ENCODE peak calls at places on chromosome 11, in four cellular contexts. One of them, this sample, is unnamed.

GRCh38 chr11:104623518-104623917 is 274.7 kb downstream of the CASP12 start:
- DNase-seq in trophoblast cell: no peak
- DNase-seq in IMR-90: peak; percentile 70
- DNase-seq in neuronal stem cell: no peak
- DNase-seq in this sample: peak; percentile 30

GRCh38 chr11:79536155-79536917 is 95.5 kb upstream of the TENM4 start:
- DNase-seq in trophoblast cell: no peak
- DNase-seq in IMR-90: no peak
- DNase-seq in neuronal stem cell: no peak
- DNase-seq in this sample: no peak

GRCh38 chr11:90202342-90202741 is 20.5 kb downstream of the CHORDC1 start:
- DNase-seq in trophoblast cell: no peak
- DNase-seq in IMR-90: no peak
- DNase-seq in neuronal stem cell: no peak
- DNase-seq in this sample: no peak

GRCh38 chr11:74306440-74307175 is 4.8 kb downstream of the P4HA3 start:
- DNase-seq in trophoblast cell: no peak
- DNase-seq in IMR-90: no peak
- DNase-seq in neuronal stem cell: no peak
- DNase-seq in this sample: no peak

GRCh38 chr11:9722893-9723292 is 59.0 kb downstream of the SWAP70 start:
- DNase-seq in trophoblast cell: no peak
- DNase-seq in IMR-90: no peak
- DNase-seq in neuronal stem cell: no peak
- DNase-seq in this sample: no peak

GRCh38 chr11:115939104-115939503 is 434.9 kb upstream of the CADM1 start:
- DNase-seq in trophoblast cell: no peak
- DNase-seq in IMR-90: peak; percentile 71
- DNase-seq in neuronal stem cell: no peak
- DNase-seq in this sample: no peak

GRCh38 chr11:69014084-69014935 is 1.3 kb upstream of the MRGPRF start:
- DNase-seq in trophoblast cell: no peak
- DNase-seq in IMR-90: peak; percentile 82
- DNase-seq in neuronal stem cell: no peak
- DNase-seq in this sample: no peak

GRCh38 chr11:62245271-62245753 is 3.3 kb downstream of the SCGB1D2 start:
- DNase-seq in trophoblast cell: peak; percentile 21
- DNase-seq in IMR-90: peak; percentile 28
- DNase-seq in neuronal stem cell: peak; percentile 41
- DNase-seq in this sample: peak; percentile 71

GRCh38 chr11:68841718-68842426 is at the start of gene CPT1A:
- DNase-seq in trophoblast cell: peak; percentile 67
- DNase-seq in IMR-90: peak; percentile 66
- DNase-seq in neuronal stem cell: no peak
- DNase-seq in this sample: no peak

GRCh38 chr11:3158821-3159220 is 6.3 kb downstream of the OSBPL5 start:
- DNase-seq in trophoblast cell: no peak
- DNase-seq in IMR-90: no peak
- DNase-seq in neuronal stem cell: no peak
- DNase-seq in this sample: no peak

GRCh38 chr11:118398797-118399564 is 2.4 kb upstream of the ATP5MG start:
- DNase-seq in trophoblast cell: no peak
- DNase-seq in IMR-90: peak; percentile 26
- DNase-seq in neuronal stem cell: no peak
- DNase-seq in this sample: no peak

GRCh38 chr11:6588018-6588417 is 15.4 kb downstream of the RRP8 start:
- DNase-seq in trophoblast cell: no peak
- DNase-seq in IMR-90: no peak
- DNase-seq in neuronal stem cell: no peak
- DNase-seq in this sample: no peak

GRCh38 chr11:102794382-102794781 is 3.6 kb downstream of the MMP1 start:
- DNase-seq in trophoblast cell: peak; percentile 19
- DNase-seq in IMR-90: peak; percentile 50
- DNase-seq in neuronal stem cell: no peak
- DNase-seq in this sample: peak; percentile 94

GRCh38 chr11:72814831-72815618 is 814 bp downstream of the ATG16L2 start:
- DNase-seq in trophoblast cell: peak; percentile 48
- DNase-seq in IMR-90: peak; percentile 54
- DNase-seq in neuronal stem cell: no peak
- DNase-seq in this sample: peak; percentile 91

GRCh38 chr11:16812274-16812673 is 73.8 kb downstream of the C11orf58 start:
- DNase-seq in trophoblast cell: no peak
- DNase-seq in IMR-90: no peak
- DNase-seq in neuronal stem cell: peak; percentile 47
- DNase-seq in this sample: peak; percentile 66

GRCh38 chr11:86497310-86497709 is 122.6 kb downstream of the CCDC81 start:
- DNase-seq in trophoblast cell: no peak
- DNase-seq in IMR-90: peak; percentile 67
- DNase-seq in neuronal stem cell: no peak
- DNase-seq in this sample: no peak

GRCh38 chr11:44311339-44312261 is 1.7 kb upstream of the ALX4 start:
- DNase-seq in trophoblast cell: no peak
- DNase-seq in IMR-90: no peak
- DNase-seq in neuronal stem cell: no peak
- DNase-seq in this sample: no peak

GRCh38 chr11:121459413-121460041 is 6.8 kb upstream of the SORL1-AS1 start:
- DNase-seq in trophoblast cell: no peak
- DNase-seq in IMR-90: no peak
- DNase-seq in neuronal stem cell: no peak
- DNase-seq in this sample: no peak

GRCh38 chr11:33920838-33921613 is 29.1 kb upstream of the LMO2 start:
- DNase-seq in trophoblast cell: no peak
- DNase-seq in IMR-90: no peak
- DNase-seq in neuronal stem cell: no peak
- DNase-seq in this sample: no peak

GRCh38 chr11:70655816-70656215 is 257.5 kb downstream of the CTTN start:
- DNase-seq in trophoblast cell: no peak
- DNase-seq in IMR-90: no peak
- DNase-seq in neuronal stem cell: no peak
- DNase-seq in this sample: no peak

GRCh38 chr11:32154275-32154674 is 63.4 kb downstream of the RCN1 start:
- DNase-seq in trophoblast cell: no peak
- DNase-seq in IMR-90: peak; percentile 22
- DNase-seq in neuronal stem cell: no peak
- DNase-seq in this sample: peak; percentile 37

GRCh38 chr11:33645686-33646085 is 54.9 kb downstream of the C11orf91 start:
- DNase-seq in trophoblast cell: no peak
- DNase-seq in IMR-90: no peak
- DNase-seq in neuronal stem cell: no peak
- DNase-seq in this sample: no peak

GRCh38 chr11:61546663-61547062 is 34.2 kb downstream of the SYT7 start:
- DNase-seq in trophoblast cell: no peak
- DNase-seq in IMR-90: no peak
- DNase-seq in neuronal stem cell: no peak
- DNase-seq in this sample: no peak

GRCh38 chr11:14258177-14258935 is 100.6 kb downstream of the RRAS2 start:
- DNase-seq in trophoblast cell: peak; percentile 88
- DNase-seq in IMR-90: peak; percentile 75
- DNase-seq in neuronal stem cell: no peak
- DNase-seq in this sample: peak; percentile 56

GRCh38 chr11:78313181-78313788 is 104.3 kb downstream of the GAB2 start:
- DNase-seq in trophoblast cell: no peak
- DNase-seq in IMR-90: peak; percentile 79
- DNase-seq in neuronal stem cell: no peak
- DNase-seq in this sample: no peak

GRCh38 chr11:72848846-72849466 is 34.7 kb downstream of the ATG16L2 start:
- DNase-seq in trophoblast cell: no peak
- DNase-seq in IMR-90: peak; percentile 60
- DNase-seq in neuronal stem cell: no peak
- DNase-seq in this sample: peak; percentile 56

GRCh38 chr11:72958790-72959189 is 144.6 kb downstream of the ATG16L2 start:
- DNase-seq in trophoblast cell: no peak
- DNase-seq in IMR-90: peak; percentile 47
- DNase-seq in neuronal stem cell: no peak
- DNase-seq in this sample: no peak

GRCh38 chr11:131468565-131468964 is 98.2 kb downstream of the NTM start:
- DNase-seq in trophoblast cell: no peak
- DNase-seq in IMR-90: no peak
- DNase-seq in neuronal stem cell: no peak
- DNase-seq in this sample: no peak

GRCh38 chr11:113556036-113556435 is 80.8 kb upstream of the DRD2 start:
- DNase-seq in trophoblast cell: no peak
- DNase-seq in IMR-90: no peak
- DNase-seq in neuronal stem cell: no peak
- DNase-seq in this sample: no peak

GRCh38 chr11:34651551-34651950 is 30.7 kb downstream of the EHF start:
- DNase-seq in trophoblast cell: no peak
- DNase-seq in IMR-90: peak; percentile 28
- DNase-seq in neuronal stem cell: no peak
- DNase-seq in this sample: no peak

GRCh38 chr11:101453682-101454081 is 130.1 kb downstream of the TRPC6 start:
- DNase-seq in trophoblast cell: no peak
- DNase-seq in IMR-90: peak; percentile 73
- DNase-seq in neuronal stem cell: no peak
- DNase-seq in this sample: no peak

GRCh38 chr11:110525883-110526282 is 96.1 kb downstream of the FDX1 start:
- DNase-seq in trophoblast cell: no peak
- DNase-seq in IMR-90: peak; percentile 92
- DNase-seq in neuronal stem cell: no peak
- DNase-seq in this sample: no peak

GRCh38 chr11:58924230-58924629 is 15.1 kb upstream of the GLYATL1 start:
- DNase-seq in trophoblast cell: no peak
- DNase-seq in IMR-90: no peak
- DNase-seq in neuronal stem cell: no peak
- DNase-seq in this sample: peak; percentile 23

GRCh38 chr11:38824573-38824972 is 2226.5 kb upstream of the RAG2 start:
- DNase-seq in trophoblast cell: no peak
- DNase-seq in IMR-90: peak; percentile 19
- DNase-seq in neuronal stem cell: no peak
- DNase-seq in this sample: peak; percentile 67

GRCh38 chr11:118176400-118177134 is at the start of gene SCN2B:
- DNase-seq in trophoblast cell: no peak
- DNase-seq in IMR-90: peak; percentile 7
- DNase-seq in neuronal stem cell: no peak
- DNase-seq in this sample: peak; percentile 53

GRCh38 chr11:121886956-121887355 is 229.1 kb downstream of the BLID start:
- DNase-seq in trophoblast cell: no peak
- DNase-seq in IMR-90: no peak
- DNase-seq in neuronal stem cell: no peak
- DNase-seq in this sample: no peak

GRCh38 chr11:26095340-26095739 is 236.6 kb upstream of the ANO3 start:
- DNase-seq in trophoblast cell: no peak
- DNase-seq in IMR-90: no peak
- DNase-seq in neuronal stem cell: no peak
- DNase-seq in this sample: peak; percentile 26

GRCh38 chr11:72821920-72822799 is 7.9 kb downstream of the ATG16L2 start:
- DNase-seq in trophoblast cell: peak; percentile 92
- DNase-seq in IMR-90: peak; percentile 84
- DNase-seq in neuronal stem cell: peak; percentile 93
- DNase-seq in this sample: peak; percentile 94

GRCh38 chr11:129383060-129383459 is 7.4 kb downstream of the BARX2 start:
- DNase-seq in trophoblast cell: no peak
- DNase-seq in IMR-90: no peak
- DNase-seq in neuronal stem cell: no peak
- DNase-seq in this sample: no peak

GRCh38 chr11:11572386-11572785 is 49.4 kb downstream of the GALNT18 start:
- DNase-seq in trophoblast cell: no peak
- DNase-seq in IMR-90: peak; percentile 59
- DNase-seq in neuronal stem cell: no peak
- DNase-seq in this sample: no peak
- H2BK5ac ChIP-seq in trophoblast cell: no peak overlapping the region
- H2BK5ac ChIP-seq in IMR-90: no peak overlapping the region
- H2BK5ac ChIP-seq in neuronal stem cell: no peak overlapping the region
- H2BK5ac ChIP-seq in this sample: no peak overlapping the region

DNA sequence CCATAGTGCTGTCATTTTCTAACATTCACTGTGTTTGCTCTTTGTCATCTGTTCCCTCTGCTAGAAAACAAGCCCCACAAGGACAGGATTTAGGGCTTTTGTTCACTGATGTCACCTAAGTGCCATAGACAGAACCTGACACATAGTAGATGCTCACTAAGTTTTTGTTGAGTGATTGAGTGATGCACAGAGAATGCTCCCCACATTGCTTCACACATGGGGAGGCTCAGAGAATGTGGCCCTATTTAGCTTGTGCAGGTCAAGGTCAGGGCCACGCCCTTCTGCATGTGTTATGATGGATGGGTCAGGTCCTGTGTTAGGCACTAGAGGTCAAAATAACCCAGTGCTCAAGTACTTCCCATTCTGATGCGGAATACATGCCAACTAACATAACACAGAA is 33.1 kb upstream of the TSKU start:
- DNase-seq in trophoblast cell: no peak
- DNase-seq in IMR-90: no peak
- DNase-seq in neuronal stem cell: no peak
- DNase-seq in this sample: no peak
- H2BK5ac ChIP-seq in trophoblast cell: no peak overlapping the region
- H2BK5ac ChIP-seq in IMR-90: no peak overlapping the region
- H2BK5ac ChIP-seq in neuronal stem cell: no peak overlapping the region
- H2BK5ac ChIP-seq in this sample: no peak overlapping the region

DNA sequence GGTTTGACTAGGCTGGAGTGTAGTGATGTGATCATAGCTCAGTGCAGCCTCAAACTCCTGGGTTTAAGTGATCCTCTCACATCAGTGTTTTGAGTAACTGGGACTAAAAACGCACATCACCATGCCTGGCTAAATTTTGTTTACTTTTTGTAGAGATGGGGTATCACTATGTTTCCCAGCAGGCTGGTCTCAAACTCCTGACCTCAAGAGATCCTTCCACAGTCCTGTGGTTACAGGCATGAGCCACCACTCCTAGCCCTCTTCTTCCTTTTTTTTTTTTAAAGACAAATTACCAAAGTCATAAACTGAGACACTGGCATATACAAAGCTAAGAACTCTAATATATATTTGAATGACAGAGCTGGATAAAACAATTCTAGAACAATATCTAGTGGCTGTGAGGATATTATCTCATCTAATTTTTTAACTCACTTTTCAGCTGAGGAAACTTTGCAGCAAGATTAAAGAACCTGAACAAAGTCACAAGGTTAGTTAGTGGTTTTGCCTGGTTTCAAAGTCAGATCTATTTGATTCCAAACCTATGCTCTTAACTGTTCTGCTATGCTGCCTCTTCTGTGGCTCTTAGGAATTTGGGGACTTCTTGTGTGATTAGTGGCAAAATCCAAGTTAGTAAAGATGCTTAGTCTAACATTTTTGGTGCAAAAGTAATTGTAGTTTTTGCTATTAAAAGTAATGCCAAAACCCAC is 95.3 kb upstream of the RAG2 start:
- DNase-seq in trophoblast cell: no peak
- DNase-seq in IMR-90: no peak
- DNase-seq in neuronal stem cell: no peak
- DNase-seq in this sample: no peak
- H2BK5ac ChIP-seq in trophoblast cell: no peak overlapping the region
- H2BK5ac ChIP-seq in IMR-90: no peak overlapping the region
- H2BK5ac ChIP-seq in neuronal stem cell: no peak overlapping the region
- H2BK5ac ChIP-seq in this sample: no peak overlapping the region

GRCh38 chr11:75526192-75526541 is 426 bp upstream of the GDPD5 start:
- DNase-seq in trophoblast cell: no peak
- DNase-seq in IMR-90: no peak
- DNase-seq in neuronal stem cell: no peak
- DNase-seq in this sample: peak; percentile 19
- H2BK5ac ChIP-seq in trophoblast cell: peak overlapping the region; percentile 1
- H2BK5ac ChIP-seq in IMR-90: no peak overlapping the region
- H2BK5ac ChIP-seq in neuronal stem cell: no peak overlapping the region
- H2BK5ac ChIP-seq in this sample: no peak overlapping the region